ENCODE peak calls at places on chromosomes 16 and 17, in four cellular contexts. D is mucosa of descending colon, Q is MM.1S, I is fibroblast of lung. X is an unnamed sample. For H3K4me1, the result is how much of the 10 kb centered on the place peaks cover.

GRCh38 chr17:48678141-48678971 is 44.0 kb downstream of the PRAC1 start:
- DNase-seq in Q (peak), I (peak), D (peak), X (peak)

GRCh38 chr17:6755731-6756184 is at the start of gene XAF1:
- DNase-seq in I (peak), Q (peak), D (no peak), X (peak)

GRCh38 chr17:35254107-35254802 is 11.4 kb downstream of the SLFN5 start:
- DNase-seq in Q (no peak), D (no peak), I (peak), X (peak)

GRCh38 chr17:17264430-17264829 is 16.6 kb downstream of the COPS3 start:
- DNase-seq in D (no peak), I (no peak), Q (no peak), X (no peak)

GRCh38 chr17:64498308-64499203 is 1.7 kb upstream of the POLG2 start:
- DNase-seq in I (no peak), D (no peak), Q (no peak), X (no peak)

GRCh38 chr16:17836868-17837602 is 366.3 kb upstream of the XYLT1 start:
- DNase-seq in Q (no peak), D (no peak), I (peak), X (no peak)

GRCh38 chr16:25812215-25812614 is 120.5 kb downstream of the HS3ST4 start:
- DNase-seq in I (no peak), Q (no peak), D (no peak), X (no peak)

GRCh38 chr17:55577011-55577586 is 65.8 kb upstream of the SMIM36 start:
- DNase-seq in I (peak), D (peak), Q (peak), X (peak)

DNA sequence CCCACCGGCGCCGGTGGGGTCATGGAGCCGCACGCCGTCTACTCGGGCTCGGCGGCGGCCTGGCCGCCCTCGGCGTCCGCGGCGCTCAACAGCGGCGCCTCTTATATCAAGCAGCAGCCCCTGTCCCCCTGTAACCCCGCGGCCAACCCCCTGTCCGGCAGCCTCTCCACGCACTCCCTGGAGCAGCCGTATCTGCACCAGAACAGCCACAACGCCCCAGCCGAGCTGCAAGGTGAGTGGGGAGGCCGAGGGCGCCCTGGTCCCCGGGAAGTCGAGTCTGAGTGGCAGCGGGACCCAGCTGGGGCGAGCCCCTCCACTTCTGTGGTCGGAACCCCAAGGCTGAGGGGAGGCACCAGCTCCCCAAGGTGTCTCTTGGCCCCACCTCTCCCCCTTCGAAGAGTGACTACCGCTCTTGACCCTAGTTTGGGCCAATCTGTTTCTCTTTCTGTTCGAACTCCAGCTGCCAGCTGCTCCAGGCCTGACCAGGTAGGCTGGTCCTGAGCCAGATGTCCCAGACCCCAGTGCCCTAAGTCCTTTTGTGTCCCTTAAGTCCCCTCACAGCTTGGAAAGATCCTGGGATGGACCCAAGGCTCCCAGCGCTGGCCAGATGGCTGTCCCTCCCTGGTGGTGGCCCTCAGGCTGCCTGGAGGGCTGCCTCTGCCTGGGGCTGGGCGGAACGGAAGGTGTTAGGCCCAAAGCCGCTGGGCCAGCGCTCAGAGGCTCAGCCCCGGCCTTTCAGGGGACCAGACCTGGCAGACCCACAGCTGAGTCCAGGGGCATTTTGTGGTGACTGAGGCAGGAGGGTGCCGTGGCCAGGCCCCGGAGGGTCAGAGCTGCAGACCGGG is 1.2 kb downstream of the FOXF1 start:
- DNase-seq in I (no peak), D (no peak), Q (no peak), X (no peak)
- H3K4me1 ChIP-seq in I (under half), D (under half), Q (under half), X (under half)

DNA sequence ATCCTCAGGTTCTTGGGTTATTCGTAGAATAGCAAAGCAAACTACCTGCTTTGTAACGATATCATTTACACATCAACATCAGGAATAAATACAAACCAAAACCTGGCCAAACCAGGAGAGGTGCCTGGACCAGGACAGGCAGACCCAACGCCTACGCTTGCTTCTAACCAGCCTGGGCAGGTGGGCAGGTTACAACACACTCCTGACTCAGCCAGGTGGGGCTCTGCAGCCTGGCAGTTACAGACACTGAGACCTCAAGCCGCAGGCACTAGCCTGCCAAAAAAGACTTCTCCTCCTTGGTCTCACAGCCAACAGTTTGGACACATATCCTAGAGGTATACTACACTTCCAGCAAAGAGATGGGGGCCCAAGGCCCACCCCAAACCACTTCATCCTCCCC is 14.0 kb downstream of the ANKRD11 start:
- DNase-seq in D (peak), Q (no peak), I (no peak), X (peak)
- H3K4me1 ChIP-seq in D (under half), Q (under half), I (under half), X (under half)

DNA sequence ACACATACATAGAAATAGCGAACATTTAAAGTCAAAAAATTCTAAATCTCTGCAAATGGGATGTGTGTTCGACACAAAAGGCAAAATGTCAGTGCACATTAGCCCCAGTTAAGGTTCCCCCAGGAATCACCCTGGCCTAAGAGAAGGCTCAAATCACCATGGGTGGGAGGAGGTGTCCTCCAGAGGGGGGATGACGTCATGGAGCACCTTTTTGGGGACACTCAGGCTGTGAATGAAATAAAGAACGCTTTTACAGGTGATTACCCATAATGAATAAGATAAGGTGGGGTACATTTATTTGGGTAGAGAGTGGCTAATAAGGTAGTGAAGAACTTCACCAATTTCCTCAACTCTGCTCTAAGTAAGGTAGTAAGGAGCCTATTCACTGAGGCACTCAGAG is 26.4 kb downstream of the WNT3 start:
- DNase-seq in I (no peak), D (no peak), Q (no peak), X (no peak)
- H3K4me1 ChIP-seq in I (under half), D (under half), Q (under half), X (under half)

GRCh38 chr16:67537636-67538591 is 9.3 kb downstream of the RIPOR1 start:
- DNase-seq in D (peak), I (no peak), Q (peak), X (no peak)
- H3K4me1 ChIP-seq in D (under half), I (under half), Q (under half), X (under half)

DNA sequence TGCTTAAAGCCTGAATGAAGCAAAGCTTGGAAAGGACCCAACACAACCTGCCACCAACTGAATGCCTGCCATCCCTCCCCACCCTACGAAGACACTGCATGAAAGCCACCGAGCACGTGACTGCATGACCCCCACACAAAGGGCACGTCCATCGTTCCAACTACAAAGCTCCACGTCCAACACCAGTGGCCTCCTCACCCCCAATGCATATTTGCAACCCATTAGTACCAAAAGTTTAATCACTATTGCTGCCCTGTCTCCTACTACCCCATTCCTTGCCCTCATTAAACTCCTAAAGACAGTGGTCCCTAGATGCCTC is 43.4 kb downstream of the ANKRD11 start:
- DNase-seq in D (no peak), I (no peak), Q (no peak), X (no peak)
- H3K4me1 ChIP-seq in D (half or more), I (under half), Q (under half), X (under half)

DNA sequence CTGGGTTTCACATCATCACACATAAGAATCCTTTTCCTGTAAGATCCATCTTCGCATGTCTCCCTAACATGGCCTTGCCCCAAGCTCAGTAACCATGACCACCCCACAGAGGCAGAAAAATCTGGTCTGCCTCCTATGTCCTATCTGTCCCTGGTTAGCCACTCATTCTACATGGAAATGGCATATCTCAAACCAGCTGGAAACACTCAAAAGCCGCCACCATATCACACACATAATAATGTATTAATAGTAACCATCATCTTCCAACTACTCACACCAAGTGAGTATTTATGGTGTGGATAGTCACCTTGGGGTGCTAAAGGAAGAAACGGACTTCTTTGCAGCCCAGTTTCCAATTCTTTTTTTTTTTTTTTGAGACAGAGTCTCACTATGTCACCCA is 11.4 kb downstream of the FAM117A start:
- DNase-seq in Q (no peak), D (no peak), I (no peak), X (no peak)
- H3K4me1 ChIP-seq in Q (under half), D (under half), I (under half), X (under half)